ENCODE peak calls at places on chromosomes 11 and 22, in ten cellular contexts. Q is hippocampal formation; U is fibroblast of the conjunctiva; M is activated CD4-positive, alpha-beta memory T cell treated with anti-CD3 and anti-CD28 coated beads, Interleukin-2, amount 10 ng/mL, durations not matched to agents 7 days and 5 days; X is PC-3; Y is NCI-H1436; D is effector CD4-positive, alpha-beta T cell; A is AG04449; R is progenitor cell of endocrine pancreas; T is CD8-positive, alpha-beta memory T cell. H is an unnamed sample.

GRCh38 chr11:12845739-12846358 is 163.3 kb upstream of the RASSF10 start:
- DNase-seq in Q (no peak), U (no peak), M (no peak), X (peak; percentile 34), Y (peak; percentile 76), D (no peak), A (no peak), R (peak; percentile 26), T (no peak), H (no peak)

GRCh38 chr11:14973621-14974020 is 1.5 kb upstream of the CALCA start:
- DNase-seq in Q (no peak), U (no peak), M (peak; percentile 26), X (no peak), Y (no peak), D (no peak), A (no peak), R (peak; percentile 16), T (peak; percentile 4), H (no peak)

GRCh38 chr11:15943418-15944197 is 412.7 kb downstream of the SOX6 start:
- DNase-seq in Q (no peak), U (no peak), M (no peak), X (no peak), Y (peak; percentile 33), D (no peak), A (no peak), R (no peak), T (no peak), H (no peak)

GRCh38 chr11:110728883-110729282 is 16.6 kb upstream of the ARHGAP20 start:
- DNase-seq in Q (no peak), U (no peak), M (no peak), X (no peak), Y (no peak), D (no peak), A (no peak), R (no peak), T (no peak), H (no peak)

GRCh38 chr22:29912605-29913398 is 29.8 kb downstream of the MTMR3 start:
- DNase-seq in Q (no peak), U (peak; percentile 75), M (no peak), X (peak; percentile 81), Y (no peak), D (no peak), A (peak; percentile 78), R (no peak), T (no peak), H (no peak)

GRCh38 chr11:105092255-105093239 is 47.0 kb downstream of the CARD18 start:
- DNase-seq in Q (no peak), U (peak; percentile 8), M (no peak), X (peak; percentile 67), Y (no peak), D (no peak), A (no peak), R (no peak), T (no peak), H (no peak)

GRCh38 chr11:130451261-130452019 is 3.0 kb downstream of the ADAMTS15 start:
- DNase-seq in Q (no peak), U (peak; percentile 68), M (no peak), X (peak; percentile 76), Y (no peak), D (no peak), A (no peak), R (no peak), T (no peak), H (no peak)

GRCh38 chr11:125094731-125095130 is 16.7 kb downstream of the TMEM218 start:
- DNase-seq in Q (no peak), U (no peak), M (no peak), X (no peak), Y (no peak), D (no peak), A (no peak), R (no peak), T (no peak), H (no peak)

GRCh38 chr22:23038902-23039301 is 31.4 kb upstream of the GNAZ start:
- DNase-seq in Q (no peak), U (no peak), M (no peak), X (no peak), Y (no peak), D (no peak), A (no peak), R (no peak), T (no peak), H (no peak)

GRCh38 chr11:34654491-34655334 is 33.8 kb downstream of the EHF start:
- DNase-seq in Q (peak; percentile 48), U (no peak), M (no peak), X (peak; percentile 97), Y (no peak), D (no peak), A (no peak), R (no peak), T (no peak), H (no peak)

GRCh38 chr11:5367461-5368074 is 16.0 kb upstream of the OR51M1 start:
- DNase-seq in Q (no peak), U (peak; percentile 56), M (no peak), X (no peak), Y (no peak), D (no peak), A (peak; percentile 93), R (no peak), T (no peak), H (no peak)

GRCh38 chr11:3137486-3138177 is 27.5 kb downstream of the OSBPL5 start:
- DNase-seq in Q (no peak), U (no peak), M (no peak), X (no peak), Y (no peak), D (no peak), A (no peak), R (no peak), T (no peak), H (no peak)

GRCh38 chr11:125327494-125328130 is 163.1 kb downstream of the PKNOX2 start:
- DNase-seq in Q (no peak), U (no peak), M (no peak), X (no peak), Y (no peak), D (no peak), A (no peak), R (no peak), T (no peak), H (no peak)

GRCh38 chr11:16484434-16484833 is 128.1 kb upstream of the SOX6 start:
- DNase-seq in Q (no peak), U (no peak), M (no peak), X (no peak), Y (no peak), D (no peak), A (no peak), R (no peak), T (no peak), H (no peak)

GRCh38 chr11:47242596-47243192 is 5.9 kb downstream of the ACP2 start:
- DNase-seq in Q (no peak), U (no peak), M (no peak), X (no peak), Y (no peak), D (no peak), A (no peak), R (no peak), T (no peak), H (no peak)

GRCh38 chr22:36244522-36245391 is 5.4 kb upstream of the APOL2 start:
- DNase-seq in Q (no peak), U (no peak), M (peak; percentile 4), X (no peak), Y (no peak), D (no peak), A (peak; percentile 17), R (no peak), T (no peak), H (no peak)

GRCh38 chr11:100918551-100919500 is 210.8 kb downstream of the PGR start:
- DNase-seq in Q (no peak), U (no peak), M (no peak), X (peak; percentile 77), Y (peak; percentile 40), D (no peak), A (no peak), R (no peak), T (no peak), H (no peak)

GRCh38 chr11:29554000-29554399 is 462.8 kb downstream of the KCNA4 start:
- DNase-seq in Q (no peak), U (no peak), M (no peak), X (no peak), Y (no peak), D (no peak), A (no peak), R (no peak), T (no peak), H (no peak)

GRCh38 chr22:37340331-37341262 is 58.3 kb downstream of the CYTH4 start:
- DNase-seq in Q (no peak), U (no peak), M (no peak), X (peak; percentile 0), Y (peak; percentile 54), D (no peak), A (no peak), R (no peak), T (no peak), H (no peak)

GRCh38 chr22:24068377-24068680 is 57.2 kb downstream of the CABIN1 start:
- DNase-seq in Q (no peak), U (no peak), M (no peak), X (no peak), Y (no peak), D (no peak), A (no peak), R (no peak), T (no peak), H (no peak)